ENCODE peak calls at places on chromosome 5, in four cellular contexts. U is right atrium auricular region, I is RWPE2, R is fibroblast of lung. W is an unnamed sample. For H3K36me3 and H3K9me3, the result is how much of the 10 kb centered on the place peaks cover.

GRCh38 chr5:43636076-43636475 is 33.1 kb downstream of the NNT start:
- DNase-seq in R (no peak), I (no peak), U (no peak), W (peak)

GRCh38 chr5:159814810-159815585 is 101.3 kb upstream of the ADRA1B start:
- DNase-seq in U (no peak), R (no peak), I (no peak), W (no peak)

GRCh38 chr5:57176350-57176857 is 2.5 kb downstream of the GPBP1 start:
- DNase-seq in I (no peak), R (peak), U (no peak), W (no peak)

GRCh38 chr5:40410939-40411635 is 268.6 kb upstream of the PTGER4 start:
- DNase-seq in R (peak), U (no peak), I (peak), W (peak)

GRCh38 chr5:141476132-141476909 is 555 bp downstream of the PCDHGC3 start:
- DNase-seq in I (no peak), R (peak), U (peak), W (peak)

GRCh38 chr5:82594097-82594496 is 315.9 kb upstream of the RPS23 start:
- DNase-seq in I (no peak), U (no peak), R (peak), W (no peak)

GRCh38 chr5:71681282-71681681 is 37.8 kb upstream of the CARTPT start:
- DNase-seq in R (peak), U (no peak), I (no peak), W (no peak)

GRCh38 chr5:117486879-117487391 is 912.3 kb upstream of the SEMA6A start:
- DNase-seq in U (no peak), R (no peak), I (no peak), W (no peak)

GRCh38 chr5:132012385-132013005 is 1.0 kb upstream of the ACSL6 start:
- DNase-seq in I (peak), U (no peak), R (peak), W (peak)

GRCh38 chr5:35198096-35198495 is 32.2 kb downstream of the PRLR start:
- DNase-seq in I (no peak), U (no peak), R (peak), W (peak)

GRCh38 chr5:141199359-141200235 is at the start of gene PCDHB11:
- DNase-seq in U (no peak), R (no peak), I (no peak), W (no peak)

GRCh38 chr5:19042106-19042505 is 945.9 kb downstream of the CDH18 start:
- DNase-seq in R (no peak), I (no peak), U (no peak), W (no peak)

GRCh38 chr5:99035942-99036341 is 107.1 kb upstream of the CHD1 start:
- DNase-seq in U (no peak), R (no peak), I (no peak), W (no peak)

GRCh38 chr5:151680944-151681427 is 5.7 kb downstream of the SPARC start:
- DNase-seq in R (peak), I (no peak), U (no peak), W (no peak)

GRCh38 chr5:67617051-67617450 is 420.5 kb upstream of the CD180 start:
- DNase-seq in R (no peak), I (no peak), U (no peak), W (no peak)

GRCh38 chr5:76402251-76402879 is 720 bp upstream of the IQGAP2 start:
- DNase-seq in I (no peak), R (peak), U (no peak), W (peak)

GRCh38 chr5:91272858-91273257 is 110.3 kb downstream of the ARRDC3 start:
- DNase-seq in I (no peak), R (peak), U (no peak), W (no peak)

GRCh38 chr5:53956632-53957031 is 353.7 kb downstream of the ARL15 start:
- DNase-seq in I (no peak), U (no peak), R (no peak), W (no peak)

GRCh38 chr5:28903643-28904042 is 1865.3 kb upstream of the CDH9 start:
- DNase-seq in U (no peak), I (no peak), R (no peak), W (no peak)

GRCh38 chr5:139884734-139885133 is 89.1 kb downstream of the PSD2 start:
- DNase-seq in I (no peak), U (no peak), R (no peak), W (no peak)

GRCh38 chr5:156295434-156295833 is 31.5 kb upstream of the SGCD start:
- DNase-seq in U (no peak), I (no peak), R (no peak), W (no peak)

GRCh38 chr5:175477440-175477839 is 920 bp upstream of the SFXN1 start:
- DNase-seq in R (no peak), U (no peak), I (no peak), W (no peak)

GRCh38 chr5:174420651-174421407 is 303.6 kb upstream of the MSX2 start:
- DNase-seq in I (no peak), U (no peak), R (no peak), W (no peak)

GRCh38 chr5:56588636-56589485 is 226.5 kb upstream of the MAP3K1 start:
- DNase-seq in I (no peak), U (peak), R (no peak), W (no peak)

GRCh38 chr5:4188704-4189103 is 593.1 kb downstream of the IRX1 start:
- DNase-seq in R (no peak), I (no peak), U (no peak), W (no peak)

GRCh38 chr5:179786861-179787260 is 6.9 kb upstream of the LTC4S start:
- DNase-seq in U (no peak), I (no peak), R (no peak), W (no peak)

GRCh38 chr5:179792612-179793469 is 945 bp upstream of the LTC4S start:
- DNase-seq in R (no peak), U (no peak), I (no peak), W (no peak)

GRCh38 chr5:179791881-179792611 is 1.7 kb upstream of the LTC4S start:
- DNase-seq in I (no peak), U (no peak), R (no peak), W (no peak)

GRCh38 chr5:179783128-179783527 is 10.7 kb upstream of the LTC4S start:
- DNase-seq in U (no peak), I (no peak), R (no peak), W (no peak)

DNA sequence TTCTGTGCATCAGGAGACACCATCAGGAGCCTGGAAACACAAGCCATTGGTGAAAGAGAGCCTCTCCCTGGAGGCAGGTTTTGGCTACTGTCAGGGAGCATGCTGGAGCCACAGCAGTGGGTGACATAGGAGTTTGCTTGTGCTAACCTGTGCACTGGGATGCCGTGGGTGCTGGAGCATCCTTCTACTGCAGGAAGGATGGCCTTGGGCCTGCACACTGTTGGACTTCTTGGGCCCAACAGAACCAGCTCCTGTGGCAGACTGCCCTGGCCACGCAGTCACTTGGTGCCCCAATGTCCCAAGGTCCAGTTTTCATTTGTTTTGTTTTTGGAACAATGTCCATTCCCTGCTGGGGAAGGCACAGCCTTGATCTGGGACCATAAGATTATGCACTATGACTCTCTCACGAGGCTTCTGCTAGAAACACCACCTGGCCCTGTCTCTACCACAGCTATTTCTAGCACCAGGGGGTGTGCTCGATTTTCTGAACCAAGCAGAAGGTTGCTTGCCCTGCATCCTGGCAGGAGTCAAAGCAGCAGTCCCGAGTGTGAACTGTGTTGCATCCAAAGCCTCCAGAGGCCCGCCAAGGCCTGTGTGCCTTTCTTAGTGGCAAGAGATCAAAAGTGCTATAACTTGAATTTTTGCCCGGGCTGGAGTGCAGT is 5.5 kb upstream of the LTC4S start:
- DNase-seq in U (no peak), I (no peak), R (no peak), W (no peak)
- H3K36me3 ChIP-seq in U (under half), I (under half), R (under half), W (under half)

DNA sequence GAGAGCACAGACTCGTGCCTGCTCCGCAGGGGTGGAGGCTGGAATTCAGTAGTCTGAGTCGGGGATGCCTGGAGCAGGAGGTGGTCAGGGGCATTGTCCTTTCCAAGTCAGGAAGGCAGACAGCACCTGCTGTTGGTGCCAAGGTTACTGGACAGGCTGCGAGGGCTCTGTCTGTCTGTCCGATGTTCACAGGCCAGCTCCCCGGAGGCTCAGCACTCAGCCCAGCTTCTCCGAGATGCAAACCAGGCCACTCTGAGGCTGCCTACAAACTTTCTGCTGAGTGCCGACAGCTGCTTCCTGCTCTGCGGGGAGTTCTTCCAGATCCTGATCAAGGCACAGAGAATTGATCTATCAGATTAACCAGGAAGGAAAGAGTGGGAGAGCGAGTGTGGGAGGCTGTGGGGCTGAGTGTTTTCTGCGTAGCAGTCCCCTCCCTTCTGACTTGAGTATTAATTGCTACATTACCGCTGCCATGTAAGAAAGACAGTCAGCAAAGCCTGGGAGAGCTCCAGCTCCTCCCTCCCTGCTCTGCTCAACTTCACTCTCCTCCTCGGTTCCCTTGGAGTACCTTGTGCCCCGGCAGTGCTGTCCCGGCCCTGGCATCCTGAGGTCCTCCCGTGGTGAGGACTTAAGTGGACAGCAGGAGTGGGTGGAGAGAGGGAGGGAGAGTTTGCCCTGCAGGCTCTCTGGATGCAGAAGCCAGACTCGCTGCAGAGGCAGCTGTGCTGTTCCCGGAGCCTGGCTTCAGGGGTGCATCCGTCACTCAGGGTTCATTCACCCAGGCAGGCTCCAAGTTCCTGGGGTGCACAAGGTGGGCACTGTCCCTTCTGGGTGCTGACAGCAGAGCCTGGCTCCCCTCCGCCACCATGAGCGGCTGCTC is 35.9 kb downstream of the KCNMB1 start:
- DNase-seq in I (no peak), U (no peak), R (no peak), W (no peak)
- H3K4me3 ChIP-seq in I (no peak), U (no peak), R (no peak), W (no peak)

DNA sequence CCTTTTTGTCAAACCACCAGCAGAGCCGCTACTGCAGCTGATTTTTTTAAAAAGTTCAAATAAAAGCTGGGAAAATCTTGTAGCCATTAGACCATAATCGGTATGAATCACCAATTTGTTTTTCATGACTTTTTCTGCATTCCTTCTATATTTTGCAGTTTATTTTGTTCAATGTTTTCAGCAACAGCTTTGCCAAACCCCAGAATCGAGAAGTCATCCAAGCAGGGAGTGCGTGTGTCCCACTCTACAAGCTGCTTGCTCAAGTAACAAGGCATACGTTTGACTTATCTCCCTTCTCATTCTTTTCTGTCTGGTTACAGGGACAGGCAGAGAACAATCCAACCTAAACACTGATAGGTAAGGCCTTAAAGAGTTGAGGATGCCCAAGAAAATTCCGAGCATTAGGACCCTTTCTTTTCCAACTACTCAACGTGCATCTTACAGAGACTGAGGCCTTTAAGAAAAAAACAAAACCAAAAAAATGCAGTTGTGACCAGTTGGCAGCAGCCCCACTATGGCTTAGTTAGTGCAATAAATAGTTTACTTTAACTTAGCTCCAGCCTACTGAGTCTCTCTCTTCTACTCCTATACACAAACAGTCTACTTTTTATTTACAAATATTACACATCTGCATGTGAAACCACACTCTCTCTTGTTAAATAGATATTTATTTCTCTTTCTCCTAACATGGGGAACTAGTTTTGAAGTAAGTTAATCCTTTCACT is 134.7 kb upstream of the SLIT3 start:
- DNase-seq in I (no peak), U (no peak), R (peak), W (peak)
- H3K9me3 ChIP-seq in I (under half), U (under half), R (under half), W (under half)

GRCh38 chr5:170076211-170076610 is 29.5 kb upstream of the FOXI1 start:
- DNase-seq in I (no peak), R (peak), U (no peak), W (no peak)

GRCh38 chr5:170078458-170078857 is 27.2 kb upstream of the FOXI1 start:
- DNase-seq in I (no peak), R (no peak), U (no peak), W (no peak)

GRCh38 chr5:170078931-170079330 is 26.8 kb upstream of the FOXI1 start:
- DNase-seq in U (no peak), R (no peak), I (no peak), W (no peak)

GRCh38 chr5:170077526-170077925 is 28.2 kb upstream of the FOXI1 start:
- DNase-seq in I (no peak), R (no peak), U (no peak), W (no peak)

GRCh38 chr5:170076707-170077106 is 29.0 kb upstream of the FOXI1 start:
- DNase-seq in I (no peak), U (no peak), R (no peak), W (no peak)
- H3K36me3 ChIP-seq in I (under half), U (under half), R (under half), W (under half)

DNA sequence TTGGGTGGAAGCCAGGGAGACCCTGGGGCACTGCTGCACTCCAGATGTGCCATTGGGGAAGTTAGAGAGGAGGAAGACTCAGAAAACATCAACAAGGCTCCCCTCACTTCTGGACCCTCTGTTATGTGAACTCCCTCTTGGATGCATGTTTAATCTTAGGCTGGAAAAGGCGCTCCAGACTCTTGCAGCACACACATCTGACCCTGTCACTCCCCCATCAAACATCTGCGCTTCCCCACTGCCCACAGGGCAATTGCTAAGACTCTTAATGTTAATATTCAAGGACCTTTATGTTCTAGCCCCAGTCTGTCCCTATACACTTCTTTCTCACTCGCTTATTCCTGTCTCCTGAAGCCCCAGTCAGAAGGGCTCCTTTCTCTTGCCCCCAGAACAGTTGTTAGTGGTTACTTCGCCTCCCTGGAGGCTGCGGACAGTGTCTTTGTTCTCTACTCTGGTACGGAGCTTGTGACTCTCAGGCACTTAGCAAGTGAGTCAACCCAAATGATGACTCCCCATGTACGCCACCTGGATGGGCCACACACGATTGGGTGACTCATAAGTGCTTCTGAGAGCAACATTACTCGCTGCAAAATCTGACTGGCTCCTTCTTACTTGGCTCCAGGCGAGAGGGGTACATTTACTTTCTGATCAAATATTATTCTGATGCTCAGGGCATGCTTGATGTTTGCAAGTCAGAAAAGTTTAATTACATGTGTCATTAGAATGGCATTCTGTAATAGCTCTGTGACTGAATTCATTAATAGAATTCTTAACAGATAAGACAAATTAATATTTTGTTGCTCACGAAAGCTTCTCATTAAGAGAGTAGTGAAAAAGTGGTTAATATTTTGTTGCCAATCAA is 193.6 kb downstream of the HSPA4 start:
- DNase-seq in R (peak), I (peak), U (no peak), W (peak)
- H3K4me3 ChIP-seq in R (no peak), I (no peak), U (no peak), W (no peak)

GRCh38 chr5:154479944-154480750 is 2.1 kb upstream of the HAND1 start:
- DNase-seq in I (no peak), R (no peak), U (no peak), W (no peak)
- H3K9me3 ChIP-seq in I (under half), R (under half), U (under half), W (under half)

GRCh38 chr5:75374394-75374814 is 37.4 kb downstream of the HMGCR start:
- DNase-seq in U (no peak), I (no peak), R (no peak), W (no peak)
- H3K36me3 ChIP-seq in U (under half), I (under half), R (under half), W (under half)

GRCh38 chr5:170393235-170393634 is 4.1 kb upstream of the KCNMB1 start:
- DNase-seq in U (no peak), I (no peak), R (no peak), W (no peak)
- H3K4me3 ChIP-seq in U (no peak), I (no peak), R (no peak), W (no peak)

GRCh38 chr5:110221036-110221435 is 505.4 kb downstream of the TMEM232 start:
- DNase-seq in R (no peak), U (no peak), I (no peak), W (no peak)

GRCh38 chr5:110224050-110224449 is 502.4 kb downstream of the TMEM232 start:
- DNase-seq in I (no peak), R (no peak), U (no peak), W (no peak)

GRCh38 chr5:110219769-110220168 is 506.7 kb downstream of the TMEM232 start:
- DNase-seq in U (no peak), I (no peak), R (no peak), W (no peak)

DNA sequence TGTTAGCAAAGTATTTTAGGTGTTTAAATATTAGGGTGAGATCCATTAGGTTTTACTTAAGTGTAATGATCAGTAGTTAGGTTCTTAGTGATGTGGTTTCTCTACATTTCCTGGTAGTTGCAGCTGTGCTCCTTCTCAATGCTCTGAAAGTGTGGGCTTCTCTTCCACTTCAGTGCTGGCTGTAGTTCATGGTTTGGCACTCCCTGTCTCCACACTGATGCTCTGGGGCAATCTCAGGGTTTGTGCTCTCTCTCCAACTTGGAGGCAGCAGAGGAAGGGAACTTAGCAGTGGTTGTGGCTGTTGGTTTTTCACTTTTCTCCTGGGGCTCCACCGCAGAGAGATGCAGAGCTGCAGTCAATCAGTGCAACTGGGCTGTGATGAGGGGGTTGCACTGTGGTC is 507.5 kb downstream of the TMEM232 start:
- DNase-seq in R (no peak), U (no peak), I (no peak), W (no peak)
- H3K9me3 ChIP-seq in R (under half), U (under half), I (under half), W (under half)